ENCODE peak calls at places on chromosomes 5 and 9, in seven cellular contexts. X is pulmonary artery endothelial cell, D is C1 segment of cervical spinal cord, S is NAMALWA, Z is GM23338, V is MG63, T is WTC11. W is an unnamed sample.

GRCh38 chr9:116149844-116150243 is 3.7 kb upstream of the PAPPA start:
- DNase-seq in X (no peak), D (no peak), S (peak; percentile 53), Z (peak; percentile 76), V (no peak), T (peak; percentile 63), W (no peak)

GRCh38 chr9:87401681-87402080 is 96.0 kb upstream of the DAPK1 start:
- DNase-seq in X (no peak), D (no peak), S (no peak), Z (no peak), V (no peak), T (no peak), W (no peak)

GRCh38 chr5:41763096-41763495 is 107.1 kb downstream of the OXCT1 start:
- DNase-seq in X (no peak), D (no peak), S (no peak), Z (no peak), V (peak; percentile 46), T (no peak), W (no peak)

GRCh38 chr5:140794594-140795258 is at the start of gene PCDHA2:
- DNase-seq in X (no peak), D (no peak), S (peak; percentile 11), Z (peak; percentile 88), V (no peak), T (no peak), W (no peak)

GRCh38 chr5:116799401-116799800 is 224.8 kb upstream of the SEMA6A start:
- DNase-seq in X (no peak), D (no peak), S (no peak), Z (no peak), V (no peak), T (no peak), W (no peak)

GRCh38 chr9:71663931-71664459 is 104.3 kb downstream of the CEMIP2 start:
- DNase-seq in X (no peak), D (no peak), S (no peak), Z (peak; percentile 67), V (no peak), T (no peak), W (no peak)

GRCh38 chr5:33367396-33367795 is 73.4 kb upstream of the TARS1 start:
- DNase-seq in X (no peak), D (no peak), S (no peak), Z (no peak), V (no peak), T (no peak), W (no peak)

GRCh38 chr9:131773911-131774379 is 34.1 kb upstream of the RAPGEF1 start:
- DNase-seq in X (peak; percentile 17), D (no peak), S (peak; percentile 45), Z (peak; percentile 69), V (peak; percentile 20), T (peak; percentile 67), W (peak; percentile 20)

GRCh38 chr5:109553826-109554225 is 135.9 kb upstream of the MAN2A1 start:
- DNase-seq in X (no peak), D (no peak), S (no peak), Z (no peak), V (no peak), T (no peak), W (no peak)

GRCh38 chr5:34576849-34577248 is 79.3 kb upstream of the RAI14 start:
- DNase-seq in X (no peak), D (no peak), S (no peak), Z (no peak), V (no peak), T (no peak), W (no peak)

GRCh38 chr5:39395521-39395920 is 29.3 kb downstream of the DAB2 start:
- DNase-seq in X (no peak), D (no peak), S (no peak), Z (no peak), V (no peak), T (no peak), W (no peak)

GRCh38 chr5:53027913-53028312 is 38.8 kb downstream of the ITGA2 start:
- DNase-seq in X (peak; percentile 84), D (no peak), S (no peak), Z (no peak), V (peak; percentile 91), T (no peak), W (no peak)

GRCh38 chr9:19232830-19233194 is 2.3 kb downstream of the DENND4C start:
- DNase-seq in X (no peak), D (no peak), S (peak; percentile 42), Z (no peak), V (no peak), T (no peak), W (no peak)

GRCh38 chr9:91908746-91909145 is 41.3 kb downstream of the ROR2 start:
- DNase-seq in X (no peak), D (no peak), S (no peak), Z (no peak), V (no peak), T (no peak), W (no peak)

GRCh38 chr5:159156839-159157238 is 52.5 kb downstream of the RNF145 start:
- DNase-seq in X (peak; percentile 37), D (peak; percentile 5), S (peak; percentile 79), Z (peak; percentile 89), V (peak; percentile 13), T (no peak), W (peak; percentile 52)

GRCh38 chr9:70477907-70478480 is 63.5 kb upstream of the KLF9 start:
- DNase-seq in X (no peak), D (no peak), S (no peak), Z (no peak), V (no peak), T (no peak), W (no peak)

GRCh38 chr9:36078047-36078446 is 41.3 kb downstream of the RECK start:
- DNase-seq in X (no peak), D (no peak), S (no peak), Z (no peak), V (no peak), T (no peak), W (no peak)

GRCh38 chr9:23825143-23825531 is 903 bp downstream of the ELAVL2 start:
- DNase-seq in X (no peak), D (no peak), S (no peak), Z (peak; percentile 64), V (no peak), T (peak; percentile 31), W (no peak)

GRCh38 chr5:11785771-11786342 is 118.4 kb downstream of the CTNND2 start:
- DNase-seq in X (no peak), D (no peak), S (no peak), Z (no peak), V (no peak), T (no peak), W (no peak)

GRCh38 chr5:132046915-132047314 is 13.5 kb upstream of the IL3 start:
- DNase-seq in X (no peak), D (no peak), S (no peak), Z (no peak), V (no peak), T (no peak), W (no peak)

GRCh38 chr5:178624626-178625546 is 2.0 kb downstream of the CLK4 start:
- DNase-seq in X (no peak), D (no peak), S (no peak), Z (peak; percentile 32), V (peak; percentile 22), T (no peak), W (no peak)

GRCh38 chr5:158589939-158590338 is 509.8 kb downstream of the EBF1 start:
- DNase-seq in X (no peak), D (no peak), S (peak; percentile 71), Z (no peak), V (no peak), T (no peak), W (no peak)

GRCh38 chr9:83219924-83220438 is 157.0 kb upstream of the RASEF start:
- DNase-seq in X (no peak), D (no peak), S (no peak), Z (peak; percentile 26), V (no peak), T (no peak), W (no peak)

GRCh38 chr5:14417232-14417730 is 164.3 kb upstream of the OTULINL start:
- DNase-seq in X (no peak), D (no peak), S (no peak), Z (peak; percentile 41), V (no peak), T (peak; percentile 24), W (no peak)

GRCh38 chr9:354453-354852 is 139.8 kb downstream of the DOCK8 start:
- DNase-seq in X (no peak), D (no peak), S (no peak), Z (no peak), V (no peak), T (no peak), W (no peak)

GRCh38 chr9:38619556-38620447 is 594 bp downstream of the ANKRD18A start:
- DNase-seq in X (no peak), D (no peak), S (no peak), Z (peak; percentile 42), V (peak; percentile 15), T (peak; percentile 36), W (no peak)

GRCh38 chr5:175464414-175465233 is 13.7 kb upstream of the SFXN1 start:
- DNase-seq in X (no peak), D (peak; percentile 45), S (peak; percentile 88), Z (peak; percentile 85), V (peak; percentile 31), T (peak; percentile 79), W (no peak)

GRCh38 chr5:40166757-40167156 is 513.0 kb upstream of the PTGER4 start:
- DNase-seq in X (no peak), D (no peak), S (no peak), Z (no peak), V (no peak), T (no peak), W (no peak)

GRCh38 chr9:114680266-114681011 is 1.6 kb downstream of the TEX48 start:
- DNase-seq in X (no peak), D (no peak), S (no peak), Z (peak; percentile 25), V (no peak), T (no peak), W (no peak)

W was measured in iPS DF 6.9.